ENCODE peak calls at places on chromosome 13, in nine cellular contexts. L, I, U, P, Q, D, Y, G and S are unnamed samples.

GRCh38 chr13:40161931-40162330 is 504.5 kb downstream of the FOXO1 start:
- DNase-seq in P (no peak), L (no peak), U (no peak), G (no peak), Y (no peak), Q (no peak), I (no peak), D (no peak), S (no peak)

GRCh38 chr13:41917641-41918040 is 43.3 kb downstream of the VWA8 start:
- DNase-seq in G (no peak), U (no peak), I (no peak), Q (no peak), Y (peak), D (peak), L (no peak), P (no peak), S (no peak)

GRCh38 chr13:33004454-33004853 is 11.8 kb upstream of the KL start:
- DNase-seq in Y (no peak), P (no peak), I (no peak), G (no peak), D (no peak), U (no peak), Q (no peak), L (no peak), S (no peak)

GRCh38 chr13:49304356-49304755 is 56.6 kb downstream of the CDADC1 start:
- DNase-seq in Y (no peak), P (no peak), G (no peak), U (no peak), D (no peak), L (no peak), I (no peak), Q (no peak), S (no peak)

GRCh38 chr13:73870036-73870741 is 264.0 kb downstream of the KLF12 start:
- DNase-seq in Q (no peak), I (peak), L (no peak), U (no peak), Y (no peak), D (no peak), P (no peak), G (no peak), S (no peak)

GRCh38 chr13:80680786-80681366 is 339.9 kb upstream of the SPRY2 start:
- DNase-seq in L (no peak), P (no peak), I (no peak), G (no peak), Q (no peak), Y (no peak), U (no peak), D (no peak), S (no peak)

GRCh38 chr13:40433577-40433976 is 232.9 kb downstream of the FOXO1 start:
- DNase-seq in P (no peak), I (no peak), G (no peak), Q (no peak), U (no peak), D (no peak), L (no peak), Y (peak), S (no peak)

GRCh38 chr13:80881495-80882482 is 540.9 kb upstream of the SPRY2 start:
- DNase-seq in L (no peak), Y (no peak), U (no peak), Q (no peak), I (no peak), G (no peak), P (peak), D (peak), S (no peak)

GRCh38 chr13:114105351-114106225 is 26.8 kb downstream of the RASA3 start:
- DNase-seq in I (no peak), P (no peak), Y (no peak), Q (no peak), G (no peak), U (no peak), D (no peak), L (no peak), S (no peak)

GRCh38 chr13:33347866-33348265 is 62.3 kb upstream of the STARD13 start:
- DNase-seq in Q (peak), G (no peak), U (no peak), Y (no peak), P (no peak), I (no peak), D (no peak), L (no peak), S (no peak)

GRCh38 chr13:50197705-50198104 is 182.5 kb downstream of the KCNRG start:
- DNase-seq in P (no peak), I (no peak), G (no peak), Q (no peak), L (no peak), U (no peak), Y (no peak), D (no peak), S (no peak)

GRCh38 chr13:107845911-107846310 is 369.4 kb downstream of the LIG4 start:
- DNase-seq in Y (no peak), D (no peak), G (no peak), P (no peak), L (no peak), I (no peak), U (no peak), Q (no peak), S (no peak)

GRCh38 chr13:99982021-99982740 is 597 bp downstream of the ZIC2 start:
- DNase-seq in L (no peak), G (peak), Q (no peak), D (peak), P (no peak), U (no peak), Y (no peak), I (no peak), S (no peak)

GRCh38 chr13:74243637-74244526 is 109.7 kb upstream of the KLF12 start:
- DNase-seq in L (no peak), Q (no peak), I (no peak), U (no peak), Y (no peak), D (peak), P (peak), G (no peak), S (no peak)

GRCh38 chr13:71610876-71611275 is 256.1 kb downstream of the DACH1 start:
- DNase-seq in G (no peak), Q (no peak), P (no peak), L (no peak), Y (no peak), D (no peak), U (no peak), I (no peak), S (no peak)

GRCh38 chr13:102911336-102911735 is 65.5 kb downstream of the ERCC5 start:
- DNase-seq in D (peak), L (no peak), P (peak), U (no peak), G (no peak), I (no peak), Q (no peak), Y (no peak), S (no peak)

GRCh38 chr13:74129500-74130144 is 4.6 kb downstream of the KLF12 start:
- DNase-seq in U (no peak), Y (peak), G (no peak), L (no peak), D (peak), Q (no peak), P (peak), I (peak), S (no peak)

GRCh38 chr13:101523732-101524131 is 71.3 kb downstream of the ITGBL1 start:
- DNase-seq in P (peak), D (peak), U (no peak), G (no peak), Y (no peak), L (no peak), I (no peak), Q (peak), S (peak)

GRCh38 chr13:52738719-52739467 is 727 bp downstream of the CNMD start:
- DNase-seq in Q (no peak), G (no peak), I (no peak), D (no peak), L (no peak), U (no peak), Y (no peak), P (no peak), S (no peak)

GRCh38 chr13:98706446-98707110 is 45.9 kb downstream of the SLC15A1 start:
- DNase-seq in I (no peak), Q (no peak), U (no peak), D (peak), P (peak), Y (no peak), G (no peak), L (no peak), S (no peak)

GRCh38 chr13:96089749-96090239 is at the start of gene HS6ST3:
- DNase-seq in L (peak), Q (no peak), P (peak), Y (no peak), G (peak), I (no peak), U (peak), D (peak), S (no peak)

GRCh38 chr13:101575591-101575990 is 123.1 kb downstream of the ITGBL1 start:
- DNase-seq in I (no peak), L (no peak), D (peak), P (peak), Q (no peak), U (no peak), G (no peak), Y (no peak), S (no peak)

GRCh38 chr13:79990048-79990447 is 350.9 kb downstream of the SPRY2 start:
- DNase-seq in G (no peak), D (no peak), L (no peak), I (no peak), Q (no peak), P (no peak), U (no peak), Y (no peak), S (no peak)

GRCh38 chr13:104057851-104058250 is 991.6 kb upstream of the SLC10A2 start:
- DNase-seq in Y (no peak), Q (no peak), U (no peak), L (no peak), I (no peak), P (peak), G (no peak), D (no peak), S (no peak)

GRCh38 chr13:104014803-104015645 is 948.8 kb upstream of the SLC10A2 start:
- DNase-seq in Y (no peak), D (peak), P (no peak), G (no peak), U (no peak), L (no peak), Q (peak), I (no peak), S (no peak)

GRCh38 chr13:93881418-93881817 is 598.1 kb downstream of the DCT start:
- DNase-seq in I (no peak), G (no peak), P (no peak), Q (no peak), D (no peak), Y (no peak), U (no peak), L (no peak), S (no peak)

GRCh38 chr13:49678172-49678914 is 12.9 kb downstream of the EBPL start:
- DNase-seq in I (no peak), Q (no peak), G (no peak), U (no peak), Y (no peak), P (no peak), D (no peak), L (no peak), S (no peak)

GRCh38 chr13:101452519-101453485 is at the start of gene ITGBL1:
- DNase-seq in Q (no peak), U (no peak), I (no peak), D (peak), Y (no peak), L (peak), G (no peak), P (peak), S (no peak)

GRCh38 chr13:98206946-98207345 is 29.9 kb upstream of the RNF113B start:
- DNase-seq in U (no peak), G (no peak), I (no peak), L (no peak), Q (peak), Y (no peak), P (no peak), D (no peak), S (no peak)

GRCh38 chr13:71290963-71291937 is 575.8 kb downstream of the DACH1 start:
- DNase-seq in I (no peak), G (peak), L (peak), U (no peak), Y (peak), D (peak), Q (no peak), P (peak), S (no peak)

GRCh38 chr13:30895773-30896172 is 10.3 kb upstream of the MEDAG start:
- DNase-seq in Y (no peak), Q (no peak), L (no peak), D (peak), P (no peak), I (no peak), U (no peak), G (peak), S (no peak)

GRCh38 chr13:70339738-70340137 is 231.5 kb upstream of the KLHL1 start:
- DNase-seq in Y (peak), P (peak), L (no peak), D (peak), Q (peak), U (peak), G (no peak), I (peak), S (no peak)

GRCh38 chr13:73096173-73097117 is 37.6 kb downstream of the KLF5 start:
- DNase-seq in U (no peak), I (no peak), P (peak), Q (no peak), Y (no peak), L (no peak), D (peak), G (no peak), S (no peak)

GRCh38 chr13:32284927-32285632 is 30.1 kb downstream of the ZAR1L start:
- DNase-seq in Q (peak), P (peak), D (peak), U (peak), G (no peak), Y (no peak), L (no peak), I (no peak), S (no peak)

GRCh38 chr13:73708393-73708985 is 425.7 kb downstream of the KLF12 start:
- DNase-seq in P (peak), Q (peak), I (peak), D (peak), U (peak), Y (peak), L (peak), G (no peak), S (peak)

GRCh38 chr13:80083097-80083429 is 257.9 kb downstream of the SPRY2 start:
- DNase-seq in L (no peak), U (no peak), D (no peak), G (no peak), Y (no peak), P (no peak), Q (no peak), I (no peak), S (no peak)

GRCh38 chr13:82758056-82758455 is 1124.2 kb downstream of the SLITRK1 start:
- DNase-seq in G (no peak), D (peak), L (no peak), I (no peak), Q (no peak), U (peak), P (peak), Y (no peak), S (peak)

GRCh38 chr13:21075303-21076264 is 14.2 kb upstream of the LATS2 start:
- DNase-seq in P (no peak), D (no peak), L (no peak), Y (no peak), U (no peak), G (peak), Q (no peak), I (no peak), S (no peak)

GRCh38 chr13:43132911-43133310 is 109.5 kb downstream of the DNAJC15 start:
- DNase-seq in I (no peak), L (no peak), G (no peak), P (no peak), U (no peak), Y (peak), Q (no peak), D (no peak), S (no peak)

GRCh38 chr13:43133792-43134191 is 110.4 kb downstream of the DNAJC15 start:
- DNase-seq in P (no peak), Q (no peak), U (no peak), Y (no peak), I (no peak), L (no peak), G (no peak), D (no peak), S (no peak)

GRCh38 chr13:43134896-43135295 is 111.5 kb downstream of the DNAJC15 start:
- DNase-seq in L (no peak), D (no peak), G (no peak), P (no peak), U (no peak), Q (no peak), Y (no peak), I (no peak), S (no peak)

GRCh38 chr13:43140985-43141384 is 117.6 kb downstream of the DNAJC15 start:
- DNase-seq in D (no peak), L (no peak), P (no peak), G (no peak), Y (no peak), U (no peak), I (no peak), Q (no peak), S (no peak)

GRCh38 chr13:43136940-43137574 is 113.7 kb downstream of the DNAJC15 start:
- DNase-seq in Y (no peak), L (no peak), G (no peak), Q (no peak), P (no peak), U (no peak), I (no peak), D (no peak), S (no peak)
- H3K4me3 ChIP-seq in Y (no peak), L (no peak), G (no peak), Q (no peak), P (no peak), U (no peak), I (no peak), D (no peak), S (no peak)

GRCh38 chr13:58202099-58202498 is 570.6 kb downstream of the PCDH17 start:
- DNase-seq in G (no peak), U (no peak), P (no peak), Y (no peak), I (no peak), L (no peak), D (no peak), Q (no peak), S (no peak)
- TF ChIP-seq CTCF in G (no peak), U (no peak), P (no peak), Y (no peak), I (no peak), L (no peak), D (no peak), Q (no peak), S (no peak)

GRCh38 chr13:28574617-28575142 is 79.8 kb upstream of the FLT1 start:
- DNase-seq in P (peak), I (peak), L (no peak), U (peak), D (peak), Y (peak), G (no peak), Q (peak), S (peak)
- H3K4me3 ChIP-seq in P (no peak), I (no peak), L (no peak), U (no peak), D (no peak), Y (no peak), G (no peak), Q (no peak), S (no peak)

DNA sequence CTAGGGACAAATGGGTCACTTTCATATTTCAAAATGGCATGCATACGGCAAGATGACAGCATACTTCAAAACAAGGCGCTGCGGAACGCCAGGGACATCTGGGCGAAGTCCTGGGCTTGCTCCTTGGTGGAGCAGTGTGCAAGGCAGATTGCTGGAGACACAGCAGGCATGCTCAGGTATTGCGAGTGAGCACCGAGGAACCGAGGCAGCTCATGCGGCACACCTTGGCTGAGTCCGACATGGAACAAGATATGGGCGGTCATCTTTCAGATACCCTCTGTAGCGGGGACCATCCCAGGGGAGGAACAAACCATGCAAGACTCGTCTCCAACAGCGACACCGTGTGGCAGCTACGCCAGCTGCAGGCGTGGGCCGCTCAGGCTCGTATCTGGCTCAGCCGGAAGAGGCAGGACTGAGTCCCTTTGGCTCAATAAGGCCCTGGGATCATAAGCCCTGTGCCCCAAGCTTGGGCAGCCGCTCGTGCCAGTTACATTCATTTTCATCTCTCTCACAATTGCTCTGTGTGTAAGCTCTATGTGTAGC is 112.4 kb downstream of the NUFIP1 start:
- DNase-seq in L (no peak), Q (no peak), D (no peak), U (peak), I (no peak), Y (no peak), P (no peak), G (no peak), S (no peak)
- TF ChIP-seq CTCF in L (no peak), Q (peak), D (peak), U (peak), I (no peak), Y (peak), P (peak), G (no peak), S (peak)

DNA sequence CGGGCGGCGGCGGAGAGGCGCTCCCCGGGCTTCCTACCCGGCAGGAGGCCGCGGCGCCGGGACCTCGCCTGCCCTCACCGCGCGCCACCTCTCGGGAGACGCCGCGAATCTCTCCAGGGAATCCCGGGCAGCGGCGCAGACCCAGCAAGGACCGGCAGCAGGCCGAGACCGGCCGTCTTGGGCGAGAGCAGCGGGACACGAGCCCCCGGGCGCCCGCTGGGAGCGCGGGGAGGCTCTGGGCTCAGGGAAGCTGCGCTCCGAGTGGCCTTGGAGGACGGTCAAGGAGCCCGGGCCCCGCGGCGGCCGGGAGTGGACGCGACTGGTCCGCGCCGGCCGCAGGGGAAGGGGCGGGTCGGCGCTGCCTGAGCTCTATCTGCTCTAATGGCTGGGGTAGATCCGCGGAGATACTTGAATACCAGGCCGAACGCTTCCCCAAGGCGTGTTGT is 14.7 kb downstream of the CDX2 start:
- DNase-seq in D (no peak), G (no peak), Q (no peak), I (peak), L (no peak), U (no peak), Y (no peak), P (peak), S (no peak)
- H3K4me3 ChIP-seq in D (peak), G (peak), Q (peak), I (peak), L (peak), U (peak), Y (no peak), P (peak), S (peak)

DNA sequence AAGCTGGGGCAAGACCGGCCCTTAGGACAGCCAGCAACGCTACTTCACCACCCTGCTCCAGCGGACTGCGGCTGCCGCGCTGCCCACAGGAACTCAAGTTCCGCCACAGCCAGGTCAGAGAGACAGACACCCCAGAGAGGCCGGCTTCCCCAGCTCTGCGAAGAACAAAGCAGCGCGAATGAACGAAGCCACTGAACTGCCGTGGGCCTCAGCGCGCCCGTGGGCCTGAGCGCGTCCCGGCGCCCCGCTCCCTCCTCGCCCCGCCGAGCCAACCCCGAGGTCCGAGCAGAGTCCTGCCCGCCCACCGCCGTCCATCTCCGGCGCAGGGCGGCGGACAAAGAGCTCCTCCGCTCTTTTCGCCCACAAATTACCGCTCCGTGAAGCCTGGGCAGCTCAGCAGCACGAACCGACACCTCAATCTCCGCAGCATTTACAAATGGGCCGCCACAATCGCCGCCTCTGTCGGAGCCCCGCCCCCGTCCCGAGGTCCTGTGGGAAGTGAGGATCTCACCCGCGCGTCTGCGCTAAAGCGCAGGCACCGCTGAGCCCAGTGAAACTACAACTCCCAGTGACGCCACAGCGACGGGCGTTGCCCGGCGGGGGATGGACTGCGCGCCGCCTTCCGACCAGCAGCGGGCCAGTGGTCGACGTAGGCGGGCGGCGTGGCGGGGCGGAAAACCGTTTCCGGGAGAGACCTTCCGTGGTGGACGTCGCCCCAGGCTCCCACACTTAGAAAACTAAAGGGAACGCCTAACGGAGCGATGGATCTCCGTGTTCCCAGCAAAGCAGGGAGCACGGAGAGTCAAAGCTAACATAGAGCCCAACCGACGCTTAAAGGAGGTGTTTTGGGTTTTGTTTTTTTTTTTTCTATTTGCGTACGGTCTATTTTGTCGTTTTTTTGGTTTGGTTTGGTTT is 158.7 kb downstream of the RNF17 start:
- DNase-seq in Y (peak), L (peak), G (peak), Q (peak), P (peak), D (peak), I (peak), U (peak), S (peak)
- TF ChIP-seq CTCF in Y (no peak), L (no peak), G (no peak), Q (no peak), P (no peak), D (no peak), I (no peak), U (no peak), S (no peak)